ENCODE peak calls at places on chromosomes 3 and 15, in nine cellular contexts. C, A, Y, U, M, R, Q, K and I are unnamed samples.
A peak's percentile ranks its signal among the peaks of the same experiment; 100 is the strongest.

GRCh38 chr15:60389261-60390077 is 8.3 kb downstream of the ANXA2 start:
- DNase-seq in C (no peak), A (no peak), Y (no peak), U (no peak), M (no peak), R (no peak), Q (no peak), K (no peak), I (no peak)

GRCh38 chr3:46114324-46114988 is 87.2 kb upstream of the XCR1 start:
- DNase-seq in C (no peak), A (peak; percentile 62), Y (no peak), U (no peak), M (no peak), R (no peak), Q (no peak), K (no peak), I (no peak)

GRCh38 chr3:184096811-184097378 is at the start of gene HTR3E:
- DNase-seq in C (no peak), A (no peak), Y (no peak), U (no peak), M (no peak), R (no peak), Q (no peak), K (no peak), I (no peak)

GRCh38 chr3:39205919-39206516 is 13.6 kb upstream of the XIRP1 start:
- DNase-seq in C (no peak), A (no peak), Y (no peak), U (no peak), M (no peak), R (no peak), Q (no peak), K (no peak), I (no peak)

GRCh38 chr15:57111002-57111401 is 192.6 kb downstream of the TCF12 start:
- DNase-seq in C (no peak), A (no peak), Y (no peak), U (no peak), M (no peak), R (no peak), Q (no peak), K (peak; percentile 41), I (no peak)

GRCh38 chr3:194761384-194761783 is 75.7 kb downstream of the FAM43A start:
- DNase-seq in C (no peak), A (no peak), Y (no peak), U (no peak), M (no peak), R (no peak), Q (no peak), K (no peak), I (no peak)

GRCh38 chr3:126993436-126993835 is 10.5 kb downstream of the PLXNA1 start:
- DNase-seq in C (no peak), A (no peak), Y (no peak), U (no peak), M (no peak), R (no peak), Q (no peak), K (no peak), I (no peak)

GRCh38 chr3:59273976-59274375 is 224.2 kb upstream of the CFAP20DC start:
- DNase-seq in C (no peak), A (no peak), Y (no peak), U (no peak), M (no peak), R (no peak), Q (no peak), K (no peak), I (no peak)

GRCh38 chr3:403826-404225 is 207.3 kb downstream of the CHL1 start:
- DNase-seq in C (no peak), A (no peak), Y (no peak), U (no peak), M (no peak), R (no peak), Q (no peak), K (no peak), I (no peak)

GRCh38 chr3:411183-411681 is 214.7 kb downstream of the CHL1 start:
- DNase-seq in C (no peak), A (no peak), Y (no peak), U (no peak), M (no peak), R (no peak), Q (no peak), K (no peak), I (no peak)

GRCh38 chr3:414063-414462 is 217.5 kb downstream of the CHL1 start:
- DNase-seq in C (no peak), A (no peak), Y (no peak), U (peak; percentile 18), M (no peak), R (no peak), Q (peak; percentile 11), K (peak; percentile 52), I (no peak)

DNA sequence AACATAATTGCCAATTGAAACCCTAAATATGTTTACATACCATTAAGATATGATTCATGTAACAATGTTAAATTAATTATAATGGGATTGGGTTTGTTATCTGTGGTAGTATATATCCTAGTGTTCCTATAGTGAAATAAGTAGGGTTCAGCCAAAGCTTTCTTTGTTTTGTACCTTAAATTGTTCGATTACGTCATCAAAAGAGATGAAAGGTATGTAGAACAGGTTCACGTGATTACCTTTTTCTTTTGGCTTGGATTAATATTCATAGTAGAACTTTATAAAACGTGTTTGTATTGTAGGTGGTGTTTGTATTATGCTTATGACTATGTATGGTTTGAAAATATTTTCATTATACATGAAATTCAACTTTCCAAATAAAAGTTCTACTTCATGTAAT is 212.4 kb downstream of the CHL1 start:
- DNase-seq in C (no peak), A (no peak), Y (no peak), U (no peak), M (no peak), R (no peak), Q (no peak), K (no peak), I (no peak)
- H3K4me3 ChIP-seq in C (no peak overlapping the region), A (no peak overlapping the region), Y (no peak overlapping the region), U (no peak overlapping the region), M (no peak overlapping the region), R (no peak overlapping the region), Q (no peak overlapping the region), K (no peak overlapping the region), I (no peak overlapping the region)

GRCh38 chr15:74775132-74775562 is 6.7 kb upstream of the CSK start:
- DNase-seq in C (no peak), A (no peak), Y (no peak), U (no peak), M (peak; percentile 77), R (no peak), Q (no peak), K (no peak), I (no peak)
- H3K36me3 ChIP-seq in C (no peaks in the 10 kb centered on the region), A (no peaks in the 10 kb centered on the region), Y (no peaks in the 10 kb centered on the region), U (no peaks in the 10 kb centered on the region), M (no peaks in the 10 kb centered on the region), R (no peaks in the 10 kb centered on the region), Q (no peaks in the 10 kb centered on the region), K (no peaks in the 10 kb centered on the region), I (no peaks in the 10 kb centered on the region)

DNA sequence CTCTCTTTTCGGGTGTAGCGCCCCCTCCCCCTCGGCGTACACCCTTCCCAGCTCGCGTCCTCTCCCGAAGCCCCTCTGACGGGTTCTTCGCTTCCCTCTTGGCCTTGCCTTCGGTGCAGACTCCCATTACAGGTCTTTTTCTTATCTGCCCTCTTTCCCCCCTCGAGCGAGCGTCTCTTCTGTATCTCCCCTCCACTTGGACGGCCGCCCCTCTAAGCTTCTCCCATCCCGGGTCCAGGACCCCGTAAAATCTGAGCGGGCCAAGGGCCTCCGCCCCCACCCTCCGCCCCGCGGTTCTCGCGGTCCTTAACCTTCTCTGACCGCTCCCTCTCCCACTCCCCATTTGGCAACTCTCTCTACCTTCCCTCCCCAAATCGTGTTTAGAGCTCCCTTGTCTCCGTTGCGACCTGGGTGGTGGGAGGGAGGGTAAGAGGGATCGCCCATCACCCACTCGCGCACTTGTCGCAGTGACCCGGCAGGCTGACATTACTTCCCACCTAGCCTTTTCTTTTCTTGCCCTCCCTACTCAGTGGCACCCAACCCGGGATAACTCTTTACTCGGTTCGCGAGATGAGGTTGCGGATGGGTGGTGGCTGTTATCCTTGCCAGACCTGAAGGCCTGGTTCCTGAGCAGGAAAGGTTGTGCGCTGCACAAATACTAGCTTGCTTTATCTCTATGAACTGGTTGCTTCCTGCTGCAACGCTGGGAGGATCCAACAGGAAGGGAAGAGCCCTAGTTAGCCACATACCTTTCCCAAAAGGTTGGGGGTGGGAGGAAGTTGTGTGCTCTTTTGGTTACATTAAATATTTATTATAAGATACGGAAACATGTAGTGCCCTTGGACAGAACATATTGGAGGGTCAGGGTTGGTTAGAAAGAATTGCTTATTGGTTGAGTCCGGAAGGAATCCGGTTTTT is 922 bp downstream of the RAB11A start:
- DNase-seq in C (peak; percentile 81), A (peak; percentile 50), Y (no peak), U (no peak), M (peak; percentile 84), R (peak; percentile 74), Q (peak; percentile 18), K (peak; percentile 62), I (peak; percentile 56)
- TF ChIP-seq POLR2AphosphoS5 in C (peak; percentile 77), A (peak; percentile 38), Y (no peak), U (peak; percentile 4), M (peak; percentile 76), R (peak; percentile 89), Q (peak; percentile 14), K (no peak), I (peak; percentile 77)

GRCh38 chr3:31890742-31891469 is 90.2 kb downstream of the OSBPL10 start:
- DNase-seq in C (no peak), A (no peak), Y (no peak), U (no peak), M (no peak), R (no peak), Q (no peak), K (no peak), I (no peak)

GRCh38 chr3:31892500-31892899 is 88.6 kb downstream of the OSBPL10 start:
- DNase-seq in C (no peak), A (no peak), Y (no peak), U (no peak), M (no peak), R (no peak), Q (no peak), K (no peak), I (no peak)

GRCh38 chr3:31895471-31895870 is 85.6 kb downstream of the OSBPL10 start:
- DNase-seq in C (no peak), A (no peak), Y (no peak), U (no peak), M (no peak), R (no peak), Q (no peak), K (no peak), I (no peak)

GRCh38 chr3:31891876-31892455 is 89.1 kb downstream of the OSBPL10 start:
- DNase-seq in C (no peak), A (no peak), Y (no peak), U (no peak), M (no peak), R (peak; percentile 38), Q (no peak), K (no peak), I (no peak)

GRCh38 chr3:31893174-31893573 is 87.9 kb downstream of the OSBPL10 start:
- DNase-seq in C (no peak), A (no peak), Y (no peak), U (no peak), M (no peak), R (no peak), Q (no peak), K (no peak), I (no peak)
- H3K4me3 ChIP-seq in C (no peak overlapping the region), A (no peak overlapping the region), Y (no peak overlapping the region), U (no peak overlapping the region), M (no peak overlapping the region), R (no peak overlapping the region), Q (no peak overlapping the region), K (no peak overlapping the region), I (no peak overlapping the region)